ENCODE peak calls at places on chromosomes 4 and X, in nine cellular contexts. H, D, L, E, Y, F, V, K and J are unnamed samples.
A peak's percentile ranks its signal among the peaks of the same experiment; 100 is the strongest.

GRCh38 chr4:181821039-181822004 is 421.9 kb upstream of the TENM3 start:
- DNase-seq in H (peak; percentile 22), D (no peak), L (no peak), E (peak; percentile 53), Y (no peak), F (no peak), V (peak; percentile 57), K (peak; percentile 8), J (no peak)

GRCh38 chr4:153045111-153045982 is 109.2 kb downstream of the FHDC1 start:
- DNase-seq in H (no peak), D (no peak), L (no peak), E (no peak), Y (no peak), F (no peak), V (no peak), K (no peak), J (no peak)

GRCh38 chrX:629230-630006 is 1.2 kb upstream of the SHOX start:
- DNase-seq in H (no peak), D (no peak), L (no peak), E (no peak), Y (no peak), F (no peak), V (no peak), K (no peak), J (no peak)

GRCh38 chr4:98387345-98388017 is 126.3 kb downstream of the RAP1GDS1 start:
- DNase-seq in H (no peak), D (no peak), L (no peak), E (no peak), Y (no peak), F (no peak), V (no peak), K (no peak), J (no peak)

GRCh38 chrX:41922694-41923171 is 621 bp downstream of the CASK start:
- DNase-seq in H (peak; percentile 11), D (peak; percentile 68), L (peak; percentile 25), E (peak; percentile 10), Y (peak; percentile 16), F (no peak), V (no peak), K (no peak), J (peak; percentile 21)

GRCh38 chr4:53507671-53508286 is 83.5 kb downstream of the LNX1 start:
- DNase-seq in H (no peak), D (peak; percentile 61), L (no peak), E (peak; percentile 91), Y (peak; percentile 98), F (no peak), V (peak; percentile 99), K (no peak), J (no peak)

GRCh38 chrX:29699214-29699613 is 516.1 kb upstream of the MAGEB2 start:
- DNase-seq in H (no peak), D (no peak), L (no peak), E (no peak), Y (no peak), F (no peak), V (no peak), K (no peak), J (no peak)

GRCh38 chr4:35939746-35940145 is 304.6 kb downstream of the ARAP2 start:
- DNase-seq in H (no peak), D (no peak), L (no peak), E (no peak), Y (no peak), F (no peak), V (no peak), K (no peak), J (no peak)

GRCh38 chr4:9989918-9990635 is 31.2 kb downstream of the SLC2A9 start:
- DNase-seq in H (no peak), D (no peak), L (no peak), E (no peak), Y (no peak), F (no peak), V (no peak), K (no peak), J (no peak)

GRCh38 chrX:120671963-120672362 is 42.1 kb upstream of the C1GALT1C1 start:
- DNase-seq in H (no peak), D (no peak), L (no peak), E (no peak), Y (peak; percentile 41), F (no peak), V (no peak), K (no peak), J (no peak)

GRCh38 chr4:109979932-109980717 is 67.4 kb downstream of the EGF start:
- DNase-seq in H (no peak), D (no peak), L (no peak), E (peak; percentile 77), Y (peak; percentile 25), F (no peak), V (peak; percentile 51), K (peak; percentile 81), J (no peak)

GRCh38 chr4:153267013-153267412 is 62.8 kb downstream of the TRIM2 start:
- DNase-seq in H (no peak), D (no peak), L (no peak), E (peak; percentile 82), Y (peak; percentile 33), F (no peak), V (peak; percentile 37), K (no peak), J (no peak)

GRCh38 chrX:9538544-9539045 is 73.7 kb downstream of the TBL1X start:
- DNase-seq in H (no peak), D (no peak), L (no peak), E (peak; percentile 39), Y (no peak), F (no peak), V (no peak), K (no peak), J (no peak)

DNA sequence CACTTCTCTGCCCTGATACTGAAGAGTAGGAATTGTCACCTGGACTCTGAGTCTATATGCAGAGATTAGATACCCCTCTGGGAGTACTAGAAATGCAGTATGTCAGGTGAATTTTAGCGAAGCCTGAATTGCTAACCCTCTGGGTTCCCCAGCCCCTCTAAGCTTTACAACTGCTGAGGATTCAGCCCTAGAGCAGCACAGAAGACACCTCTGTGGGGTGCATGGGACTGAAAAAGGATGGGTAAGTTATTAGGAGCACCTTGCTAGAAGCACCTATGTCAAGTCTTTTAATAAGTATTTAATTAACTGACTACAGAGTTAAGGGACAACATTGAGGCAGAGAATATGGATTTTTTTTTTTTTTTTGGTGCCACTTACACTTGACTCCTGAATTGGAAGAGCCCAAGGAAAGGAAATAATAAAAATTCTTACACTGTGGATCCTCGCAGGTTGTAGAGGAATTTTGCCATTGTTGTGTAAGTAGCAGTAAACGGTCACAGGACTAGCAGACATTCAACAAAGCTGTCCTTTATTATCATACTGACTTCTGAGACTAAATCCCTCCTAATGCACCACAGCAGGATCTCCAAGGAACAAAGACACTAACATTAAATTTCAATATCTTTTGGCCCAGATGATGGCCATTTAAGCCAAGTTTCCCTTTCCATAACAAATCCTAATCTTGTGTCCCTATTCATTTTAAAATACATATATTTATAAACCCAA is 253.2 kb downstream of the ANKRD50 start:
- DNase-seq in H (peak; percentile 38), D (no peak), L (no peak), E (no peak), Y (no peak), F (no peak), V (no peak), K (no peak), J (no peak)
- TF ChIP-seq CTCF in H (no peak), D (no peak), L (no peak), E (no peak), Y (no peak), F (no peak), V (no peak), K (no peak), J (no peak)

DNA sequence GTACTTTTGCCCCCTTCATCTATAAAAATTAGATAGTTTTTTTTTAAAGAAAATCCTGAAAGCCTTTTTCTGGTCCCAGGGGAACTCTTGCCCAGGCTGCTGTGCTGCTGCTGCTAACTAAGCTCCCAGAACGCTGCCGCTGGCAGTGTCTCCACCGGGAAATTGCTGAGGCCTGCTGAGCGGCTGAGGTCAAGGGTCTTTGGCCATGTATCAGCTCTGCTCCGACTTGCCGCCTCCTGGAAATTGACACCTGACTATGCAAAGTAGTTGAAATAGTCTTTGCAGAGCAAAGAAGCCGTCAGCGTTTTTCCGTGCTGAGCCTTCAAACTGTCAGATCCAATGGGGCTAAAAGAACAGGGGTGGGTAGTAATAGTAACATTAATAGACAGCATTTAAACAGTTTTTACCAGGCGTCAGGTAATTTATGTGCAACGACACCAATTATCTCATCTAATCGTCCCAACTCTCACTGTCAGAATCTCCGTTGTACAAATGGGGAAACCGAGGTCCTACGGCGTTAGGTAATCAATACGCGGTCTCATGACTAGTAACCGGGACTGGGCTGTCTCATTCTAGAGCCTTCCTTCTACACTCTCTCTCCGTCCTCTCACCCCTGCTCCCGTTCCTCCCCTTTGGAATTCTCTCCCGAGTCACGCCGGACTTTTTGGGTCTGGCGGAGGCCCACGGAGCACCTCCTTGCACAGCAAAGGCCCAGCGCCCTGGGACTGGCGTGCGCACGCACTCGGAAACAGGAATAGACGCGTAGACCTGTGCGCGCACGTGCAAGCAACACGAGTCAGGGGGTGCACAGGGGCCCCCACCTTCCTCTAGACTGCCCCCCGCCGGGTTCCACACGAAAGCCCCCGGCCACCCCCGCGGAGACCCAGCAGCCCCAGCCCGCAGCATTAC is 595 bp downstream of the QDPR start:
- DNase-seq in H (peak; percentile 64), D (peak; percentile 62), L (peak; percentile 32), E (peak; percentile 56), Y (peak; percentile 52), F (no peak), V (peak; percentile 38), K (peak; percentile 53), J (peak; percentile 72)
- TF ChIP-seq CTCF in H (no peak), D (no peak), L (no peak), E (no peak), Y (no peak), F (no peak), V (no peak), K (no peak), J (no peak)

GRCh38 chr4:23902203-23902602 is 12.4 kb upstream of the PPARGC1A start:
- DNase-seq in H (peak; percentile 7), D (no peak), L (no peak), E (no peak), Y (no peak), F (no peak), V (no peak), K (no peak), J (no peak)

GRCh38 chr4:23899565-23899964 is 9.7 kb upstream of the PPARGC1A start:
- DNase-seq in H (no peak), D (no peak), L (no peak), E (no peak), Y (no peak), F (no peak), V (no peak), K (no peak), J (no peak)

GRCh38 chr4:23894021-23894420 is 4.2 kb upstream of the PPARGC1A start:
- DNase-seq in H (no peak), D (no peak), L (no peak), E (no peak), Y (no peak), F (no peak), V (no peak), K (no peak), J (no peak)

GRCh38 chr4:23900636-23901035 is 10.8 kb upstream of the PPARGC1A start:
- DNase-seq in H (no peak), D (no peak), L (no peak), E (no peak), Y (no peak), F (no peak), V (no peak), K (no peak), J (no peak)

GRCh38 chr4:23897564-23898109 is 7.8 kb upstream of the PPARGC1A start:
- DNase-seq in H (no peak), D (no peak), L (no peak), E (no peak), Y (no peak), F (no peak), V (no peak), K (no peak), J (no peak)
- TF ChIP-seq CTCF in H (no peak), D (no peak), L (no peak), E (no peak), Y (no peak), F (no peak), V (no peak), K (no peak), J (no peak)

GRCh38 chr4:957231-957580 is 16.2 kb downstream of the DGKQ start:
- DNase-seq in H (no peak), D (no peak), L (no peak), E (no peak), Y (no peak), F (no peak), V (no peak), K (no peak), J (no peak)
- TF ChIP-seq CTCF in H (no peak), D (no peak), L (no peak), E (no peak), Y (no peak), F (no peak), V (no peak), K (no peak), J (no peak)